ENCODE peak calls at places on chromosomes 4 and X, in six cellular contexts. F, A, U, L, V and S are unnamed samples.

GRCh38 chr4:152556814-152557213 is 20.9 kb upstream of the FBXW7 start:
- DNase-seq in F (no peak), V (no peak), L (no peak), U (no peak), A (no peak), S (peak; percentile 17)

GRCh38 chrX:12792711-12793110 is 1.5 kb downstream of the PRPS2 start:
- DNase-seq in L (no peak), U (no peak), A (no peak), V (no peak), F (no peak), S (no peak)

GRCh38 chr4:41346306-41347061 is 89.8 kb downstream of the UCHL1 start:
- DNase-seq in L (no peak), V (no peak), A (no peak), U (no peak), F (no peak), S (no peak)

GRCh38 chr4:47071863-47072441 is 40.6 kb downstream of the GABRB1 start:
- DNase-seq in L (no peak), A (no peak), V (no peak), F (peak; percentile 50), U (no peak), S (peak; percentile 4)

GRCh38 chr4:169385356-169385755 is 114.6 kb upstream of the SH3RF1 start:
- DNase-seq in F (peak; percentile 39), V (no peak), L (no peak), A (no peak), U (no peak), S (no peak)

GRCh38 chr4:40337081-40337480 is 1.9 kb downstream of the CHRNA9 start:
- DNase-seq in A (no peak), V (no peak), F (no peak), L (no peak), U (no peak), S (no peak)

GRCh38 chr4:186727149-186727976 is 3.7 kb upstream of the FAT1 start:
- DNase-seq in V (no peak), U (no peak), F (no peak), L (no peak), A (no peak), S (no peak)

GRCh38 chrX:153301746-153302145 is 19.8 kb downstream of the PNMA6F start:
- DNase-seq in A (no peak), F (no peak), L (no peak), U (no peak), V (no peak), S (no peak)

GRCh38 chr4:151356510-151356909 is 31.1 kb upstream of the SH3D19 start:
- DNase-seq in A (no peak), F (peak; percentile 20), L (no peak), V (no peak), U (no peak), S (no peak)

GRCh38 chr4:26237916-26238315 is 82.9 kb upstream of the RBPJ start:
- DNase-seq in U (no peak), L (no peak), V (no peak), A (no peak), F (no peak), S (no peak)

GRCh38 chr4:128347930-128348660 is 60.5 kb upstream of the PGRMC2 start:
- DNase-seq in U (no peak), V (no peak), A (no peak), F (no peak), L (no peak), S (no peak)

GRCh38 chr4:139484861-139485311 is 31.0 kb downstream of the RAB33B start:
- DNase-seq in L (no peak), A (no peak), U (no peak), V (no peak), F (no peak), S (no peak)

GRCh38 chrX:47297874-47298273 is 65.1 kb downstream of the USP11 start:
- DNase-seq in A (no peak), V (no peak), U (no peak), L (no peak), F (no peak), S (no peak)

GRCh38 chr4:78659264-78659663 is 107.7 kb downstream of the ANXA3 start:
- DNase-seq in V (no peak), A (no peak), F (peak; percentile 65), L (no peak), U (no peak), S (no peak)

GRCh38 chr4:136012250-136012649 is 1520.0 kb downstream of the PCDH18 start:
- DNase-seq in L (no peak), V (no peak), U (no peak), F (no peak), A (no peak), S (no peak)